ENCODE peak calls at places on chromosomes 4 and X, in five cellular contexts. X is Calu3, T is RWPE2, S is choroid plexus epithelial cell, E is thoracic aorta. Z is an unnamed sample.

GRCh38 chr4:99024481-99025275 is 29.2 kb downstream of the METAP1 start:
- DNase-seq in X (peak; percentile 34), T (no peak), S (no peak), E (no peak), Z (no peak)

GRCh38 chr4:6834867-6835266 is 52.3 kb downstream of the KIAA0232 start:
- DNase-seq in X (no peak), T (no peak), S (peak; percentile 41), E (no peak), Z (no peak)

GRCh38 chr4:6343950-6344408 is 74.3 kb downstream of the WFS1 start:
- DNase-seq in X (peak; percentile 68), T (peak; percentile 84), S (peak; percentile 60), E (no peak), Z (peak; percentile 44)

GRCh38 chr4:152536545-152537182 is 772 bp upstream of the FBXW7 start:
- DNase-seq in X (no peak), T (no peak), S (peak; percentile 65), E (no peak), Z (peak; percentile 48)

GRCh38 chr4:106695846-106696245 is 327.3 kb upstream of the GIMD1 start:
- DNase-seq in X (no peak), T (no peak), S (no peak), E (no peak), Z (no peak)

GRCh38 chrX:88613338-88613737 is 133.7 kb upstream of the CPXCR1 start:
- DNase-seq in X (no peak), T (no peak), S (peak; percentile 34), E (no peak), Z (no peak)

GRCh38 chr4:70994069-70994366 is 569 bp downstream of the DCK start:
- DNase-seq in X (peak; percentile 7), T (no peak), S (no peak), E (no peak), Z (no peak)

GRCh38 chr4:110184791-110185155 is 13.6 kb downstream of the ELOVL6 start:
- DNase-seq in X (no peak), T (no peak), S (no peak), E (no peak), Z (no peak)

GRCh38 chrX:40153335-40154221 is 55.8 kb upstream of the BCOR start:
- DNase-seq in X (peak; percentile 59), T (no peak), S (peak; percentile 51), E (no peak), Z (no peak)

GRCh38 chr4:84875636-84876371 is 90.7 kb downstream of the WDFY3 start:
- DNase-seq in X (no peak), T (no peak), S (peak; percentile 60), E (no peak), Z (no peak)

GRCh38 chr4:79528241-79528706 is 120.2 kb upstream of the GK2 start:
- DNase-seq in X (peak; percentile 6), T (no peak), S (peak; percentile 2), E (no peak), Z (peak; percentile 38)

GRCh38 chrX:85619962-85620361 is 240.5 kb upstream of the POF1B start:
- DNase-seq in X (no peak), T (no peak), S (no peak), E (no peak), Z (no peak)

GRCh38 chr4:157223446-157223845 is 2.9 kb downstream of the GRIA2 start:
- DNase-seq in X (no peak), T (no peak), S (no peak), E (no peak), Z (no peak)

GRCh38 chr4:105894570-105895323 is 524 bp upstream of the NPNT start:
- DNase-seq in X (no peak), T (no peak), S (no peak), E (no peak), Z (peak; percentile 32)

GRCh38 chr4:151356510-151356909 is 31.1 kb upstream of the SH3D19 start:
- DNase-seq in X (no peak), T (no peak), S (peak; percentile 10), E (no peak), Z (peak; percentile 5)

GRCh38 chr4:34723606-34724005 is 1520.7 kb downstream of the ARAP2 start:
- DNase-seq in X (no peak), T (no peak), S (peak; percentile 30), E (no peak), Z (no peak)

GRCh38 chr4:8182294-8182693 is 16.8 kb upstream of the SH3TC1 start:
- DNase-seq in X (no peak), T (no peak), S (no peak), E (no peak), Z (no peak)

GRCh38 chr4:156805696-156806095 is 165.9 kb downstream of the PDGFC start:
- DNase-seq in X (peak; percentile 35), T (no peak), S (peak; percentile 34), E (no peak), Z (no peak)

GRCh38 chrX:45479196-45479834 is 278.6 kb upstream of the DIPK2B start:
- DNase-seq in X (no peak), T (no peak), S (peak; percentile 92), E (no peak), Z (peak; percentile 93)

GRCh38 chr4:55675196-55675793 is 39.2 kb upstream of the NMU start:
- DNase-seq in X (no peak), T (no peak), S (peak; percentile 2), E (no peak), Z (no peak)

GRCh38 chrX:47311857-47312774 is 58.3 kb upstream of the ZNF157 start:
- DNase-seq in X (peak; percentile 70), T (no peak), S (peak; percentile 83), E (no peak), Z (peak; percentile 62)

GRCh38 chr4:78059524-78059889 is 2.4 kb downstream of the FRAS1 start:
- DNase-seq in X (peak; percentile 69), T (no peak), S (peak; percentile 78), E (peak; percentile 2), Z (peak; percentile 66)

GRCh38 chrX:140091276-140091886 is 126.1 kb upstream of the CXorf66 start:
- DNase-seq in X (no peak), T (no peak), S (no peak), E (no peak), Z (no peak)

GRCh38 chrX:130805906-130806305 is 97.1 kb downstream of the ENOX2 start:
- DNase-seq in X (no peak), T (no peak), S (no peak), E (no peak), Z (no peak)

GRCh38 chrX:130803537-130803936 is 99.5 kb downstream of the ENOX2 start:
- DNase-seq in X (no peak), T (no peak), S (no peak), E (no peak), Z (no peak)

GRCh38 chrX:130799393-130799792 is 103.6 kb downstream of the ENOX2 start:
- DNase-seq in X (no peak), T (no peak), S (peak; percentile 24), E (no peak), Z (peak; percentile 5)

DNA sequence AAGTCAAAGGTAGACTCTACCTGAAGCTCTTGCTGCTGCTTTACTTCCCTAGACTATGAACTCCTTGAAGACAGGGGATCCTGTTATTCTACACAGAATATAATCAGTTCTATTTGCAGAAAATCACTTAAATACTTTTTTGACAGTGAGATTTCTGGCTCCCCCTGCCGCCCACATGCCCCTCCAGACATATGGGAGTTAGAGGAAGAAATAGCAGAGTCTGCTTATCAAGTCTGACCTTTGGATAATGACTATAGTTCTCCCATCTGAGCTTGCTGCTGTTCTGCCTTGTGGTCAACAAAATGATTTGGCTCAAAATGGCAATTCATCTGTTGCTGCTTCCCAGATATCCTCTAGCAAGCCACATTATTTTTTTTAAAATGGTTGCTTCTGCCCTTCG is 101.1 kb downstream of the ENOX2 start:
- DNase-seq in X (no peak), T (no peak), S (peak; percentile 22), E (no peak), Z (no peak)
- TF ChIP-seq CTCF in X (no peak), T (no peak), S (peak; percentile 39), E (no peak), Z (no peak)

GRCh38 chr4:101366331-101366730 is 19.0 kb upstream of the PPP3CA start:
- DNase-seq in X (no peak), T (no peak), S (peak; percentile 47), E (no peak), Z (no peak)

GRCh38 chr4:101367201-101367600 is 19.9 kb upstream of the PPP3CA start:
- DNase-seq in X (no peak), T (no peak), S (peak; percentile 92), E (no peak), Z (peak; percentile 91)

GRCh38 chr4:101370663-101371210 is 23.4 kb upstream of the PPP3CA start:
- DNase-seq in X (no peak), T (no peak), S (no peak), E (no peak), Z (no peak)
- TF ChIP-seq CTCF in X (no peak), T (no peak), S (no peak), E (no peak), Z (no peak)

DNA sequence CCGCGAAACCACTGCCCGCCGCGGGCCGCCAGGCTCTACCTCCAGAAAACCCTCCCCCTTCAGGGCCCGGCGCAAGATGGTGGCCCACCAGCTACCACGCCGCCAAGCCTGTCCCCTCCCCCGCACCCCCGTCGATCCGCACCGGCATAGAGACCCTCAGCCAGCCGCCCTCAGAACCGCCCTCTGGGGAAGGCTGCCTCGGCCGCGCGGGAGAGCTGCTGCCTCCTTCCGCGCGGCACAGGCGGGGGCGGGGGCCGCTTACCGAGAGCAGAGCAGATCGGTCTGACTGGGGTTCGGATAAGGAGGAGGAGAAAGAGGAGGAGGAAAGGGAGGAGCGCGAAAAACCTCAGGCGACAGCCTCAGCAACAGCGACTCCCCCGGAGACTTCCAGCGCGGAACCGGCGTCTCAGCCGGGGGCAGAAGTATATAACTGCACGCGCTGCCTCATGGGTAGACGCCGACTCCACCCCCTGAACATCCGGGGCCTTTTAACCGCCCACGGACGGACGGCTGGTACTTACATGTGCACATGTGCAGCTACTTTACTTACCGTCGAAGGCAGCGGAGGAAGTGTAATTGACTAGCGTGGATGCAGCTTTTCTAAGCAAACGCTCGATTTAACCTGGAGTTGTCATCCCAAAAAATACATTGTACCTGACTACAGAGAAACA is at the start of gene ZNF280C:
- DNase-seq in X (peak; percentile 93), T (peak; percentile 79), S (peak; percentile 96), E (peak; percentile 76), Z (peak; percentile 94)
- TF ChIP-seq CTCF in X (no peak), T (peak; percentile 17), S (peak; percentile 49), E (peak; percentile 15), Z (peak; percentile 26)

GRCh38 chr4:15965325-15965724 is 2.4 kb upstream of the FGFBP2 start:
- DNase-seq in X (no peak), T (no peak), S (no peak), E (no peak), Z (no peak)

GRCh38 chr4:15961778-15962510 is 1.0 kb downstream of the FGFBP2 start:
- DNase-seq in X (no peak), T (no peak), S (no peak), E (no peak), Z (no peak)

GRCh38 chr4:15964159-15964558 is 1.2 kb upstream of the FGFBP2 start:
- DNase-seq in X (peak; percentile 6), T (no peak), S (no peak), E (no peak), Z (no peak)

GRCh38 chr4:15963568-15963967 is 593 bp upstream of the FGFBP2 start:
- DNase-seq in X (no peak), T (no peak), S (no peak), E (no peak), Z (no peak)

DNA sequence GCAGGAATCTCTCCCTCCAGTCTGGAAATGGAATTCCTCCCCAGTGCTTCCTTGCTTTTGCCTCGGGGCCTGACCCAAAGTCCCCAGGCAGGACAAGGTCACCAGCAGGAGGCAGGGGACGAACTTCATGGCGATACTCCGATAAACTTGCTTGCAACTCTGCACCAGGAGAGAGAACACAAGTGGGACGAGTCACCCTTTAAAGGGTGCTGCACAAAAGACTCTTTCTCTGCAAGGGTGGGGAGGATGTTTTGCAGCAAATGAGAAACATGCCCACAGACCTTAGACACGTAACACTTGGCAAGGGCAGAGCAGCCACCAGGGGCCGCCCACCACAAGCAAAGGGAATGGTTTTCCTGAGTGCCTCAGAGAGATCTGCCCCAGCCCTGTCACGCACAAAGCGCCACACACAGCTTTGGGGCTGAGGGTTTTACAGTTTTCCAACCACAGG is at the start of gene FGFBP2:
- DNase-seq in X (peak; percentile 66), T (no peak), S (peak; percentile 74), E (no peak), Z (peak; percentile 43)
- TF ChIP-seq CTCF in X (peak; percentile 41), T (peak; percentile 64), S (peak; percentile 82), E (peak; percentile 17), Z (peak; percentile 65)